ENCODE peak calls at places on chromosomes 12 and 14, in nine cellular contexts. I is neural progenitor cell, S is A549, X is transverse colon, Z is breast epithelium, N is neuronal stem cell, O is cardiac fibroblast, D is right cardiac atrium, W is kidney. K is an unnamed sample.

GRCh38 chr12:24903305-24904088 is 45.4 kb downstream of the BCAT1 start:
- DNase-seq in O (peak), W (no peak), D (no peak), X (no peak), I (peak), Z (no peak), N (no peak), S (no peak), K (peak)

GRCh38 chr12:122854554-122854953 is 19.3 kb downstream of the HIP1R start:
- DNase-seq in W (no peak), N (no peak), I (no peak), O (no peak), S (no peak), X (no peak), D (peak), Z (no peak), K (no peak)

GRCh38 chr12:49160415-49160814 is 28.5 kb downstream of the TUBA1A start:
- DNase-seq in I (no peak), S (no peak), Z (no peak), N (no peak), D (no peak), X (no peak), W (no peak), O (no peak), K (no peak)

GRCh38 chr12:10618338-10618987 is 5.1 kb upstream of the MAGOHB start:
- DNase-seq in W (no peak), D (no peak), I (no peak), O (peak), Z (no peak), N (no peak), S (peak), X (no peak), K (peak)

GRCh38 chr12:5789469-5789968 is 155.5 kb downstream of the ANO2 start:
- DNase-seq in Z (no peak), I (no peak), O (no peak), D (no peak), S (no peak), N (no peak), X (no peak), W (no peak), K (no peak)

GRCh38 chr12:51687142-51687935 is 96.3 kb downstream of the SCN8A start:
- DNase-seq in X (peak), W (no peak), I (no peak), Z (no peak), N (no peak), D (no peak), O (peak), S (no peak), K (peak)

GRCh38 chr12:61546296-61546695 is 713.9 kb upstream of the USP15 start:
- DNase-seq in D (no peak), X (no peak), O (no peak), S (peak), I (no peak), W (no peak), Z (no peak), N (no peak), K (no peak)

GRCh38 chr12:9049520-9050133 is 60.3 kb downstream of the KLRG1 start:
- DNase-seq in O (peak), W (no peak), D (no peak), N (no peak), S (peak), I (peak), Z (no peak), X (no peak), K (peak)

GRCh38 chr12:116346751-116347150 is 69.3 kb upstream of the MED13L start:
- DNase-seq in O (peak), D (no peak), Z (peak), X (no peak), S (peak), N (no peak), W (no peak), I (no peak), K (peak)

GRCh38 chr12:69108024-69108423 is 131.3 kb upstream of the CPSF6 start:
- DNase-seq in S (peak), O (peak), D (no peak), I (no peak), Z (no peak), X (no peak), N (no peak), W (no peak), K (peak)

GRCh38 chr14:21106506-21107359 is 5.9 kb downstream of the TMEM253 start:
- DNase-seq in Z (peak), W (peak), X (peak), N (no peak), I (peak), D (peak), O (peak), S (peak), K (peak)

GRCh38 chr14:32711103-32711680 is 227.5 kb upstream of the NPAS3 start:
- DNase-seq in D (no peak), S (peak), O (peak), I (peak), N (peak), X (no peak), Z (no peak), W (no peak), K (peak)

GRCh38 chr12:113040722-113041168 is 15.8 kb upstream of the DTX1 start:
- DNase-seq in W (peak), O (peak), I (no peak), D (peak), N (no peak), S (peak), X (peak), Z (no peak), K (peak)

GRCh38 chr12:66247741-66248140 is 54.6 kb upstream of the HELB start:
- DNase-seq in D (no peak), I (no peak), N (no peak), X (no peak), S (no peak), Z (no peak), W (no peak), O (no peak), K (no peak)

GRCh38 chr12:42590324-42590934 is 883 bp upstream of the PRICKLE1 start:
- DNase-seq in D (peak), I (peak), O (no peak), W (peak), N (peak), S (peak), Z (no peak), X (peak), K (no peak)

GRCh38 chr14:42140831-42141279 is 534.2 kb downstream of the LRFN5 start:
- DNase-seq in I (no peak), D (no peak), N (no peak), W (no peak), S (peak), O (peak), X (no peak), Z (no peak), K (peak)

GRCh38 chr12:50097952-50098351 is 5.9 kb upstream of the GPD1 start:
- DNase-seq in S (no peak), W (no peak), I (no peak), X (no peak), O (no peak), Z (no peak), D (no peak), N (no peak), K (no peak)

GRCh38 chr14:20934148-20934762 is 21.0 kb upstream of the RNASE2 start:
- DNase-seq in I (peak), X (peak), N (peak), O (peak), D (peak), S (peak), Z (no peak), W (no peak), K (no peak)

GRCh38 chr12:124630791-124631313 is 63.4 kb upstream of the NCOR2 start:
- DNase-seq in D (no peak), X (no peak), N (no peak), Z (no peak), O (no peak), I (no peak), W (no peak), S (no peak), K (no peak)

GRCh38 chr14:102949062-102949800 is 26.8 kb downstream of the AMN start:
- DNase-seq in S (peak), N (no peak), X (peak), D (no peak), Z (no peak), I (no peak), O (no peak), W (peak), K (no peak)

GRCh38 chr14:34052658-34053014 is 101.8 kb upstream of the EGLN3 start:
- DNase-seq in X (no peak), I (no peak), Z (no peak), N (no peak), W (peak), D (peak), S (peak), O (peak), K (peak)

GRCh38 chr14:94775875-94776217 is 5.9 kb upstream of the GSC start:
- DNase-seq in N (no peak), Z (no peak), D (no peak), S (no peak), X (no peak), I (no peak), O (peak), W (no peak), K (no peak)
- H3K4me3 ChIP-seq in N (no peak), Z (no peak), D (no peak), S (no peak), X (no peak), I (no peak), O (no peak), W (no peak), K (no peak)

DNA sequence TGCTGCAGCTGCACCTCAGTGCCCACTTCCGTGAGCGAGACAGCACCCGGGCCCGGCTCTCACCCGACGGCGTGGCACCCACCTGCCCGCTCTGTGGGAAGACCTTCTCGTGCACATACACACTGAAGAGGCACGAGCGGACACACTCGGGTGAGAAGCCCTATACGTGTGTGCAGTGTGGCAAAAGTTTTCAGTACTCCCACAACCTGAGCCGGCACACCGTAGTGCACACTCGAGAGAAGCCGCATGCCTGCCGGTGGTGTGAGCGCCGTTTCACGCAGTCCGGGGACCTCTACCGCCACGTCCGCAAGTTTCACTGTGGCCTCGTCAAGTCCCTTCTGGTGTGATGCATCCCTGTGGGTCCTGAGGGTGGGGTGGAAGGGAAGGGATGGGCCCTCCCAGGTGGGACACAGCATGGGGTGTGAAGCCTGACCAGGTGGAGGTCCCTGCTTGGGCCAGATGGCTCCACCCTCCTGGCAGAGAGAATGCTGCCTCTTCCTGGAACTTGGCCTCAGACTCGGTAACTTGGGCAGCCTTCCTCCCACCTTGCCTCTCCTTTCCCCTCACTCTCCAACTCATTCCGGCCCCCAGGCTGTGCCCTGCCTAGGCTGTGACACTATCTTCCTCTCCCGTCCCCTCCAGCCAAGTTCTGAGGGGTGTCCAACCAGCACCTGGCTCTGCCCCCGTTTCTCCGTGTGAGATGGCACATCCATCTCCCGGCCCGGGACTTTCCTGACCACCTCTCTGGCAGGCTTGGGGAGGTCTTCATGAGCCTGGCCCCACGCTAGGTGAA is 1.4 kb downstream of the ZBTB42 start:
- DNase-seq in Z (no peak), W (no peak), X (no peak), D (peak), O (no peak), N (no peak), S (no peak), I (no peak), K (no peak)
- H3K4me3 ChIP-seq in Z (peak), W (no peak), X (no peak), D (no peak), O (no peak), N (no peak), S (no peak), I (no peak), K (no peak)

GRCh38 chr14:38524636-38525403 is 268.9 kb upstream of the CLEC14A start:
- DNase-seq in Z (no peak), N (no peak), D (no peak), X (no peak), S (no peak), O (no peak), W (no peak), I (no peak), K (no peak)
- H3K4me3 ChIP-seq in Z (no peak), N (no peak), D (no peak), X (no peak), S (no peak), O (no peak), W (no peak), I (no peak), K (no peak)

DNA sequence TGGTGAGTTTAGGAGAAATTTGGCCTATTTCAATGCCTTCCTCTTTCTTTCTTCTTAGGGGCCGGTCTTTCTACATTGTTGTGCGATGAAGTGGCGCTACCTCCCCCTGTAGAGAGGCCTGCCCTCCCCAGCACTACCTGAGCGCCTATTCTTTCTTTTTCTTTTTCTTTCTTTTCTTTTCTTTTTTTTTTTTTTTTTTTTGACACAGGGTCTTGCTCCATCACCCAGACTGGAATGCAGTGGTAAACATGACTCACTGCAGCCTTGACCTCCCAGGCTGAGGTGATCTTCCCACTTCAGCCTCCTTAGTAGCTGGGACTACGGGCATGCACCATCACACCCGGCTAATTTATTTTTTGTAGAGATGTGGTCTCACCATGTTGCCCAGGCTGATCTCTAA is 136.1 kb upstream of the MAX start:
- DNase-seq in D (no peak), X (no peak), I (no peak), Z (no peak), W (no peak), N (no peak), O (peak), S (peak), K (peak)
- H3K4me3 ChIP-seq in D (no peak), X (no peak), I (no peak), Z (no peak), W (no peak), N (no peak), O (no peak), S (no peak), K (no peak)

GRCh38 chr14:71648725-71649124 is 283.5 kb upstream of the RGS6 start:
- DNase-seq in N (no peak), S (no peak), D (no peak), W (no peak), O (no peak), I (no peak), X (no peak), Z (no peak), K (no peak)

GRCh38 chr14:71652368-71652767 is 279.9 kb upstream of the RGS6 start:
- DNase-seq in X (no peak), S (no peak), W (no peak), N (no peak), O (no peak), Z (no peak), D (no peak), I (no peak), K (no peak)

GRCh38 chr14:71650187-71650586 is 282.0 kb upstream of the RGS6 start:
- DNase-seq in X (no peak), W (no peak), N (no peak), D (no peak), I (no peak), S (no peak), O (no peak), Z (no peak), K (no peak)

GRCh38 chr14:71654810-71655209 is 277.4 kb upstream of the RGS6 start:
- DNase-seq in W (no peak), Z (no peak), N (no peak), X (no peak), I (no peak), O (no peak), D (no peak), S (no peak), K (no peak)

GRCh38 chr14:71651228-71651627 is 281.0 kb upstream of the RGS6 start:
- DNase-seq in X (no peak), D (no peak), Z (no peak), S (no peak), I (no peak), W (no peak), O (peak), N (no peak), K (peak)
- H3K4me3 ChIP-seq in X (no peak), D (no peak), Z (no peak), S (no peak), I (no peak), W (no peak), O (no peak), N (no peak), K (no peak)

GRCh38 chr12:56333679-56334489 is at the start of gene PAN2:
- DNase-seq in W (peak), S (peak), I (peak), N (peak), D (peak), O (peak), X (peak), Z (peak), K (peak)

GRCh38 chr12:56336361-56337167 is 2.1 kb upstream of the IL23A start:
- DNase-seq in D (no peak), X (peak), I (no peak), Z (no peak), N (no peak), S (no peak), O (no peak), W (no peak), K (no peak)

GRCh38 chr12:56332512-56333196 is 1.1 kb downstream of the PAN2 start:
- DNase-seq in N (no peak), X (no peak), Z (no peak), W (no peak), O (no peak), D (no peak), I (no peak), S (no peak), K (no peak)

GRCh38 chr12:56334490-56334793 is 642 bp upstream of the PAN2 start:
- DNase-seq in Z (no peak), D (no peak), I (no peak), O (no peak), S (no peak), N (no peak), W (no peak), X (no peak), K (no peak)

GRCh38 chr12:56333197-56333678 is 562 bp downstream of the PAN2 start:
- DNase-seq in W (no peak), X (no peak), I (no peak), O (no peak), D (no peak), S (no peak), Z (no peak), N (no peak), K (no peak)
- H3K4me3 ChIP-seq in W (peak), X (peak), I (peak), O (peak), D (peak), S (peak), Z (peak), N (peak), K (peak)

DNA sequence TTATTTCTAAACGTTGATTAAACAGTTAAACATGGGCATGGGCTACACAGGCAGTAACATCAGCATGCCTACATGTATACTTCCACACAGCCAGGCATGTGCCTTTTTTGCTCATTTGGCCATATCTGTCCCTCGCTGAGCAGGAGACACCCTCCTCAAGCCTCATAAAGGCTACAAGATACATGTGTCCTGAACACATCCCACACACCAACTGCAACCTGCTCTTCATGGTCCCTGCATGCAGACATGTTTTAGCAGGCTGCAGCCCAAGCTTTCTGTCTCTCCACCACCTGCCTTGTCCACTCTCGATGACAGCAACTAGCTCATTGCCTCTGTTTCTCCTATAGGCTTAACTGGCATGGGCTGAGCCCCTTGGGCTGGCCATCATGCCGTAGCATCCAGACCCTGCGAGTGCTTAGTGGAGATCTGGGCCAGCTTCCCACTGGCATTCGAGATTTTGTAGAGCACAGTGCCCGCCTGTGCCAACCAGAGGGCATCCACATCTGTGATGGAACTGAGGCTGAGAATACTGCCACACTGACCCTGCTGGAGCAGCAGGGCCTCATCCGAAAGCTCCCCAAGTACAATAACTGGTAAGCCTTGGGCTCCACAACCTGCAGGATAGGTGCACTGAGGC is 2.6 kb downstream of the PCK2 start:
- DNase-seq in N (no peak), S (no peak), X (no peak), W (peak), Z (no peak), O (no peak), I (no peak), D (no peak), K (no peak)
- H3K4me3 ChIP-seq in N (no peak), S (no peak), X (no peak), W (no peak), Z (no peak), O (no peak), I (no peak), D (no peak), K (no peak)

GRCh38 chr12:121212875-121213274 is 2.9 kb downstream of the P2RX4 start:
- DNase-seq in W (no peak), S (no peak), I (no peak), Z (no peak), X (no peak), O (no peak), N (no peak), D (no peak), K (no peak)
- H3K4me3 ChIP-seq in W (no peak), S (no peak), I (no peak), Z (no peak), X (no peak), O (no peak), N (no peak), D (no peak), K (no peak)